ENCODE peak calls at places on chromosomes 4 and X, in seven cellular contexts. T is HFF-Myc, M is foreskin keratinocyte, Q is stomach, W is nephron progenitor cell, C is AG09309, Y is upper lobe of right lung. D is an unnamed sample.

GRCh38 chr4:99856166-99856565 is 38.1 kb downstream of the LAMTOR3 start:
- DNase-seq in Y (no peak), C (peak; percentile 10), T (peak; percentile 4), M (peak; percentile 72), W (no peak), Q (no peak), D (no peak)

GRCh38 chr4:82084747-82085146 is 289.0 kb downstream of the HNRNPD start:
- DNase-seq in T (no peak), W (no peak), M (no peak), C (no peak), Y (no peak), Q (peak; percentile 75), D (no peak)

GRCh38 chr4:54233697-54234496 is 4.8 kb downstream of the PDGFRA start:
- DNase-seq in T (peak; percentile 68), W (peak; percentile 86), Q (peak; percentile 81), Y (peak; percentile 86), M (peak; percentile 66), C (no peak), D (peak; percentile 64)

GRCh38 chr4:148857234-148857972 is 415.2 kb upstream of the NR3C2 start:
- DNase-seq in Y (no peak), W (no peak), M (no peak), T (no peak), Q (no peak), C (no peak), D (no peak)

GRCh38 chrX:77527233-77528001 is 80.2 kb downstream of the FGF16 start:
- DNase-seq in M (no peak), Q (no peak), W (no peak), Y (no peak), C (no peak), T (no peak), D (no peak)

GRCh38 chr4:146271466-146271865 is 57.1 kb downstream of the REELD1 start:
- DNase-seq in M (no peak), Q (no peak), T (no peak), Y (no peak), C (no peak), W (no peak), D (no peak)

GRCh38 chrX:17854069-17854468 is 7.0 kb downstream of the RAI2 start:
- DNase-seq in Y (no peak), M (no peak), T (no peak), Q (no peak), C (no peak), W (no peak), D (no peak)

GRCh38 chr4:188930822-188931221 is 791.6 kb downstream of the TRIML1 start:
- DNase-seq in W (peak; percentile 51), Q (no peak), Y (no peak), C (no peak), M (no peak), T (no peak), D (no peak)

GRCh38 chr4:66266035-66266434 is 595.7 kb upstream of the EPHA5 start:
- DNase-seq in Y (no peak), Q (no peak), M (no peak), T (no peak), C (no peak), W (peak; percentile 22), D (no peak)

GRCh38 chr4:189835505-189835904 is 105.2 kb upstream of the FRG1 start:
- DNase-seq in Y (no peak), Q (no peak), C (no peak), T (no peak), M (no peak), W (no peak), D (peak; percentile 34)

GRCh38 chr4:84482564-84483563 is 16.2 kb downstream of the NKX6-1 start:
- DNase-seq in T (no peak), M (no peak), Q (no peak), Y (peak; percentile 75), W (no peak), C (no peak), D (no peak)

GRCh38 chr4:39648827-39649558 is 10.3 kb upstream of the SMIM14 start:
- DNase-seq in C (no peak), W (no peak), T (no peak), Q (no peak), M (no peak), Y (no peak), D (no peak)

GRCh38 chr4:4866833-4867744 is 7.6 kb downstream of the MSX1 start:
- DNase-seq in T (no peak), Q (no peak), W (peak; percentile 91), Y (no peak), M (no peak), C (no peak), D (no peak)

GRCh38 chr4:110059556-110060191 is 138.7 kb downstream of the ELOVL6 start:
- DNase-seq in Q (no peak), M (peak; percentile 3), T (peak; percentile 38), Y (no peak), W (no peak), C (no peak), D (no peak)

GRCh38 chr4:183220246-183220645 is 99.8 kb downstream of the CLDN22 start:
- DNase-seq in T (no peak), C (no peak), W (no peak), Q (no peak), Y (no peak), M (no peak), D (no peak)

GRCh38 chr4:845836-846251 is 19.9 kb upstream of the CPLX1 start:
- DNase-seq in Q (no peak), Y (no peak), T (no peak), W (peak; percentile 22), C (no peak), M (no peak), D (no peak)

GRCh38 chrX:20059467-20060128 is 57.1 kb downstream of the MAP7D2 start:
- DNase-seq in W (no peak), Y (no peak), M (no peak), T (no peak), Q (no peak), C (no peak), D (no peak)

GRCh38 chr4:36285784-36286480 is 4.5 kb downstream of the DTHD1 start:
- DNase-seq in W (no peak), C (no peak), M (peak; percentile 82), T (no peak), Q (no peak), Y (no peak), D (no peak)

GRCh38 chr4:151835467-151835866 is 74.7 kb upstream of the GATB start:
- DNase-seq in T (no peak), M (no peak), W (no peak), Y (no peak), C (no peak), Q (no peak), D (no peak)

GRCh38 chr4:25861422-25861926 is 1.3 kb downstream of the SEL1L3 start:
- DNase-seq in Y (no peak), T (no peak), Q (no peak), C (no peak), M (peak; percentile 34), W (no peak), D (no peak)

GRCh38 chr4:144666539-144667175 is 20.7 kb downstream of the HHIP start:
- DNase-seq in M (peak; percentile 61), C (peak; percentile 52), Y (no peak), T (peak; percentile 50), Q (no peak), W (no peak), D (peak; percentile 81)

GRCh38 chr4:79743014-79743413 is 330.0 kb downstream of the ANTXR2 start:
- DNase-seq in Q (no peak), T (no peak), Y (no peak), M (no peak), C (no peak), W (no peak), D (no peak)

GRCh38 chr4:109559625-109559982 is 442 bp upstream of the MCUB start:
- DNase-seq in W (peak; percentile 47), T (no peak), C (no peak), Y (peak; percentile 67), Q (no peak), M (no peak), D (no peak)

DNA sequence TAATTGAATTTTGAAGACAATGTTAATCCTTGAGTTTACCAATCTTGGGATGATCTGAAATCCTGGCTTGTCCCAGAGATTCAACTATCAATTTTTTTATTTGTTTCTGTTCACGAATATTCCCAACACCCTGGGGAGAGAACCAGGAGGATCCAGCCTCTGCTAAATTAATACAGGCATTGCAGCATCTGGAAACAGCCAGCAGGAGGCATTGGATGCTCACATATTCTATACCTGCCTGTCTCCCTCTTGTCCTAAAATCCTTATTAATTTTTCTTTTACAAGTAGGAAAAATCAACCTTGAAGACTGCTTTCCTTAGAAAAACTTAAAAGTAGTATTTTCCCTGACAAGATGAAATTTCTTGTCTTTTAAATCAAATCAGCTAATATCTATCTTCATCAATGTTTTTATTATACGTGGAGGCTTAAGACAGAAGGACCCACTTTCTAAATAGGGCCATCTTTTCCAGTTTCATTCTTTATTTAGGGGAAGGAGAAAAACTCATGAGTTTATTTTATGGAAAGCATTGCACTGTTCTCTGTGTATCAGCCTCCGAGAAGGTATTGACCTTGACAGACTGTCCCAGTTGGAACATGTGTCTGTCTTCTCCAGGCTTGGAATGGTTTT is 102.4 kb downstream of the CLNK start:
- DNase-seq in C (peak; percentile 10), T (peak; percentile 21), M (peak; percentile 38), Y (no peak), Q (peak; percentile 59), W (peak; percentile 43), D (no peak)
- TF ChIP-seq CTCF in C (peak; percentile 59), T (peak; percentile 84), M (peak; percentile 95), Y (peak; percentile 78), Q (peak; percentile 75), W (peak; percentile 92), D (peak; percentile 88)

GRCh38 chr4:48047896-48048295 is 31.3 kb downstream of the NIPAL1 start:
- DNase-seq in Q (peak; percentile 82), Y (no peak), T (no peak), W (no peak), C (no peak), M (no peak), D (no peak)

GRCh38 chr4:48044298-48044697 is 27.7 kb downstream of the NIPAL1 start:
- DNase-seq in Y (no peak), C (no peak), W (no peak), T (no peak), Q (no peak), M (no peak), D (no peak)

GRCh38 chr4:48046059-48046458 is 29.5 kb downstream of the NIPAL1 start:
- DNase-seq in Y (no peak), Q (peak; percentile 50), W (no peak), T (no peak), C (no peak), M (no peak), D (no peak)

GRCh38 chr4:48049483-48049882 is 32.9 kb downstream of the NIPAL1 start:
- DNase-seq in T (no peak), Q (no peak), W (no peak), Y (no peak), C (no peak), M (no peak), D (no peak)

GRCh38 chr4:48047421-48047844 is 30.9 kb downstream of the NIPAL1 start:
- DNase-seq in Q (peak; percentile 34), Y (no peak), W (no peak), M (no peak), T (no peak), C (no peak), D (no peak)
- TF ChIP-seq CTCF in Q (no peak), Y (no peak), W (no peak), M (no peak), T (no peak), C (no peak), D (no peak)

GRCh38 chrX:129158505-129158904 is 364.8 kb downstream of the SMARCA1 start:
- DNase-seq in C (no peak), W (no peak), T (no peak), Q (no peak), Y (no peak), M (no peak), D (no peak)
- TF ChIP-seq CTCF in C (no peak), W (no peak), T (no peak), Q (no peak), Y (no peak), M (no peak), D (no peak)

GRCh38 chr4:32136081-32136787 is 1416.1 kb downstream of the PCDH7 start:
- DNase-seq in C (no peak), M (peak; percentile 99), T (no peak), Q (no peak), Y (no peak), W (no peak), D (no peak)
- TF ChIP-seq CTCF in C (no peak), M (peak; percentile 58), T (no peak), Q (no peak), Y (no peak), W (no peak), D (no peak)